ENCODE peak calls at places on chromosomes 3 and 15, in eight cellular contexts. A, T, R, P, C, H, W and E are unnamed samples.

GRCh38 chr15:68561901-68562300 is 16.9 kb upstream of the CORO2B start:
- DNase-seq in A (no peak), T (no peak), R (no peak), P (no peak), C (no peak), H (no peak), W (no peak), E (no peak)

GRCh38 chr15:67165653-67166260 is 88.7 kb downstream of the AAGAB start:
- DNase-seq in A (peak), T (no peak), R (no peak), P (no peak), C (peak), H (no peak), W (no peak), E (no peak)

GRCh38 chr15:39589815-39590644 is 9.2 kb downstream of the THBS1 start:
- DNase-seq in A (peak), T (no peak), R (no peak), P (no peak), C (peak), H (no peak), W (no peak), E (peak)

GRCh38 chr3:71510485-71510884 is 73.0 kb downstream of the FOXP1 start:
- DNase-seq in A (peak), T (no peak), R (no peak), P (no peak), C (peak), H (no peak), W (no peak), E (peak)

GRCh38 chr3:155664922-155665695 is 79.8 kb downstream of the PLCH1 start:
- DNase-seq in A (peak), T (no peak), R (peak), P (no peak), C (peak), H (no peak), W (no peak), E (peak)

GRCh38 chr3:127457094-127457475 is 133.4 kb downstream of the TPRA1 start:
- DNase-seq in A (peak), T (peak), R (no peak), P (no peak), C (peak), H (no peak), W (no peak), E (peak)

GRCh38 chr3:1251282-1252060 is 158.6 kb downstream of the CNTN6 start:
- DNase-seq in A (no peak), T (no peak), R (no peak), P (no peak), C (peak), H (no peak), W (no peak), E (no peak)

GRCh38 chr3:124383846-124384483 is 346.3 kb upstream of the UMPS start:
- DNase-seq in A (peak), T (no peak), R (no peak), P (peak), C (no peak), H (no peak), W (no peak), E (no peak)

GRCh38 chr3:53169045-53169831 is 8.2 kb downstream of the PRKCD start:
- DNase-seq in A (peak), T (no peak), R (peak), P (no peak), C (peak), H (no peak), W (no peak), E (no peak)

GRCh38 chr3:70840106-70840870 is 527.9 kb upstream of the MDFIC2 start:
- DNase-seq in A (no peak), T (no peak), R (no peak), P (no peak), C (peak), H (no peak), W (no peak), E (no peak)

GRCh38 chr15:45871121-45871855 is 236.5 kb downstream of the SQOR start:
- DNase-seq in A (peak), T (no peak), R (no peak), P (no peak), C (peak), H (no peak), W (no peak), E (peak)

GRCh38 chr15:96416934-96417759 is 86.6 kb downstream of the NR2F2 start:
- DNase-seq in A (peak), T (no peak), R (no peak), P (no peak), C (peak), H (no peak), W (no peak), E (no peak)